ENCODE peak calls at places on chromosomes 7 and 10, in five cellular contexts. A is iris pigment epithelial cell, B is T-helper 22 cell, S is ovary, V is GM13977. M is an unnamed sample.

GRCh38 chr10:21675157-21675796 is 141.2 kb downstream of the MLLT10 start:
- DNase-seq in A (peak), B (peak), S (no peak), V (no peak), M (peak)

GRCh38 chr7:157805716-157806115 is 468.9 kb downstream of the DNAJB6 start:
- DNase-seq in A (no peak), B (no peak), S (no peak), V (no peak), M (no peak)

GRCh38 chr7:93636276-93636675 is 61.8 kb upstream of the CALCR start:
- DNase-seq in A (no peak), B (no peak), S (no peak), V (no peak), M (no peak)

GRCh38 chr10:92990615-92991014 is 70.0 kb upstream of the CYP26C1 start:
- DNase-seq in A (peak), B (no peak), S (no peak), V (peak), M (peak)

GRCh38 chr7:99601656-99602310 is 3.7 kb downstream of the TMEM225B start:
- DNase-seq in A (no peak), B (no peak), S (no peak), V (peak), M (no peak)

GRCh38 chr7:122301858-122302745 is 2.4 kb downstream of the FEZF1 start:
- DNase-seq in A (no peak), B (no peak), S (no peak), V (no peak), M (no peak)

GRCh38 chr7:133564484-133564883 is 311.6 kb downstream of the EXOC4 start:
- DNase-seq in A (no peak), B (no peak), S (no peak), V (no peak), M (no peak)

GRCh38 chr10:118904284-118904683 is 125.2 kb upstream of the NANOS1 start:
- DNase-seq in A (no peak), B (no peak), S (no peak), V (no peak), M (no peak)

GRCh38 chr10:30583778-30584415 is 45.7 kb downstream of the LYZL2 start:
- DNase-seq in A (peak), B (no peak), S (peak), V (peak), M (peak)

GRCh38 chr7:86958380-86958779 is 101.1 kb downstream of the ELAPOR2 start:
- DNase-seq in A (no peak), B (no peak), S (no peak), V (no peak), M (no peak)

GRCh38 chr7:14858866-14859265 is 43.7 kb downstream of the DGKB start:
- DNase-seq in A (no peak), B (no peak), S (no peak), V (no peak), M (no peak)

GRCh38 chr7:38628630-38629385 is 2.4 kb downstream of the AMPH start:
- DNase-seq in A (peak), B (no peak), S (no peak), V (no peak), M (peak)

GRCh38 chr7:151271699-151272355 is 23.3 kb upstream of the SMARCD3 start:
- DNase-seq in A (peak), B (no peak), S (no peak), V (no peak), M (peak)

GRCh38 chr7:140697447-140698143 is 1.1 kb downstream of the NDUFB2 start:
- DNase-seq in A (peak), B (no peak), S (no peak), V (no peak), M (peak)

GRCh38 chr7:33882040-33882800 is 23.1 kb upstream of the BMPER start:
- DNase-seq in A (no peak), B (no peak), S (peak), V (no peak), M (no peak)

GRCh38 chr7:561631-562393 is 42.2 kb upstream of the PDGFA start:
- DNase-seq in A (no peak), B (no peak), S (peak), V (no peak), M (no peak)

GRCh38 chr7:134865001-134865845 is 85.8 kb downstream of the CALD1 start:
- DNase-seq in A (peak), B (no peak), S (no peak), V (no peak), M (peak)

GRCh38 chr7:80133361-80134104 is 1.1 kb upstream of the GNAI1 start:
- DNase-seq in A (peak), B (no peak), S (no peak), V (no peak), M (no peak)

GRCh38 chr7:25215694-25216335 is 12.5 kb downstream of the NPVF start:
- DNase-seq in A (no peak), B (no peak), S (no peak), V (no peak), M (no peak)